ENCODE peak calls at places on chromosome X, in six cellular contexts. A is cardiac muscle cell, W is right lobe of liver, L is endodermal cell, V is AG04450, E is tibial nerve. H is an unnamed sample. For H3K9me3, the result is how much of the 10 kb centered on the place peaks cover.

GRCh38 chrX:11540532-11541377 is 125.0 kb downstream of the ARHGAP6 start:
- DNase-seq in A (peak), W (no peak), L (peak), V (no peak), E (no peak), H (no peak)

GRCh38 chrX:56726609-56727008 is 2.4 kb upstream of the NBDY start:
- DNase-seq in A (peak), W (no peak), L (no peak), V (peak), E (no peak), H (peak)

GRCh38 chrX:4091046-4091760 is 377.8 kb upstream of the PRKX start:
- DNase-seq in A (no peak), W (no peak), L (no peak), V (no peak), E (no peak), H (no peak)

GRCh38 chrX:140087865-140088264 is 122.5 kb upstream of the CXorf66 start:
- DNase-seq in A (no peak), W (no peak), L (peak), V (no peak), E (no peak), H (no peak)

GRCh38 chrX:95346854-95347253 is 1337.8 kb upstream of the DIAPH2 start:
- DNase-seq in A (no peak), W (no peak), L (no peak), V (no peak), E (no peak), H (no peak)

GRCh38 chrX:119468186-119468929 is at the start of gene SLC25A5:
- DNase-seq in A (peak), W (peak), L (peak), V (no peak), E (peak), H (peak)

GRCh38 chrX:44036336-44036735 is 63.1 kb upstream of the NDP start:
- DNase-seq in A (peak), W (no peak), L (no peak), V (peak), E (no peak), H (no peak)

GRCh38 chrX:149629730-149630387 is 1.7 kb downstream of the TMEM185A start:
- DNase-seq in A (no peak), W (no peak), L (no peak), V (no peak), E (no peak), H (no peak)

GRCh38 chrX:3526084-3526483 is 179.6 kb upstream of the MXRA5 start:
- DNase-seq in A (peak), W (no peak), L (no peak), V (no peak), E (no peak), H (no peak)

GRCh38 chrX:17931855-17932254 is 70.8 kb upstream of the RAI2 start:
- DNase-seq in A (no peak), W (no peak), L (peak), V (no peak), E (no peak), H (no peak)

GRCh38 chrX:79325263-79325958 is 41.7 kb downstream of the ITM2A start:
- DNase-seq in A (no peak), W (no peak), L (peak), V (no peak), E (no peak), H (peak)

GRCh38 chrX:68828740-68829593 is at the start of gene EFNB1:
- DNase-seq in A (peak), W (peak), L (peak), V (peak), E (peak), H (peak)

GRCh38 chrX:2550288-2551020 is 49.7 kb upstream of the DHRSX start:
- DNase-seq in A (no peak), W (no peak), L (no peak), V (no peak), E (no peak), H (no peak)

GRCh38 chrX:72297953-72298730 is 7.6 kb downstream of the CITED1 start:
- DNase-seq in A (peak), W (no peak), L (peak), V (no peak), E (no peak), H (no peak)

GRCh38 chrX:21883258-21883657 is 27.5 kb downstream of the YY2 start:
- DNase-seq in A (peak), W (peak), L (no peak), V (no peak), E (no peak), H (no peak)

GRCh38 chrX:111123125-111123524 is 27.1 kb downstream of the PAK3 start:
- DNase-seq in A (no peak), W (no peak), L (no peak), V (no peak), E (no peak), H (no peak)

GRCh38 chrX:23898412-23898959 is 9.3 kb downstream of the APOO start:
- DNase-seq in A (peak), W (no peak), L (no peak), V (no peak), E (no peak), H (no peak)

GRCh38 chrX:48632207-48632606 is 34.9 kb downstream of the WDR13 start:
- DNase-seq in A (no peak), W (no peak), L (no peak), V (no peak), E (no peak), H (no peak)

GRCh38 chrX:17020828-17021821 is 74.7 kb downstream of the REPS2 start:
- DNase-seq in A (no peak), W (no peak), L (no peak), V (no peak), E (no peak), H (no peak)

GRCh38 chrX:153765138-153766079 is 1.4 kb downstream of the PLXNB3 start:
- DNase-seq in A (peak), W (peak), L (peak), V (no peak), E (no peak), H (no peak)

GRCh38 chrX:67587946-67588624 is 44.3 kb downstream of the AR start:
- DNase-seq in A (no peak), W (no peak), L (no peak), V (no peak), E (no peak), H (no peak)

GRCh38 chrX:20414066-20414465 is 147.4 kb upstream of the RPS6KA3 start:
- DNase-seq in A (no peak), W (no peak), L (no peak), V (no peak), E (no peak), H (no peak)

GRCh38 chrX:107742754-107743191 is 32.8 kb downstream of the TSC22D3 start:
- DNase-seq in A (no peak), W (peak), L (peak), V (no peak), E (no peak), H (no peak)

GRCh38 chrX:17377047-17377692 is 2.2 kb downstream of the NHS start:
- DNase-seq in A (peak), W (no peak), L (peak), V (no peak), E (peak), H (no peak)

GRCh38 chrX:72396117-72396516 is 90.4 kb upstream of the CITED1 start:
- DNase-seq in A (peak), W (no peak), L (no peak), V (no peak), E (no peak), H (no peak)

GRCh38 chrX:20271186-20271585 is 4.5 kb upstream of the RPS6KA3 start:
- DNase-seq in A (no peak), W (no peak), L (no peak), V (no peak), E (no peak), H (no peak)

GRCh38 chrX:126167560-126167959 is 1.5 kb upstream of the DCAF12L2 start:
- DNase-seq in A (no peak), W (no peak), L (no peak), V (no peak), E (no peak), H (no peak)

GRCh38 chrX:3440981-3441380 is 94.5 kb upstream of the MXRA5 start:
- DNase-seq in A (no peak), W (no peak), L (no peak), V (no peak), E (no peak), H (no peak)

GRCh38 chrX:45515262-45516215 is 314.9 kb upstream of the DIPK2B start:
- DNase-seq in A (peak), W (peak), L (peak), V (peak), E (peak), H (peak)

GRCh38 chrX:119374736-119375135 is 24.4 kb upstream of the SLC25A43 start:
- DNase-seq in A (no peak), W (no peak), L (no peak), V (no peak), E (no peak), H (no peak)

GRCh38 chrX:50407976-50408375 is 62.6 kb downstream of the DGKK start:
- DNase-seq in A (no peak), W (no peak), L (peak), V (no peak), E (no peak), H (no peak)
- H3K9me3 ChIP-seq in A (under half), W (under half), L (under half), V (under half), E (under half), H (under half)

GRCh38 chrX:66504481-66504880 is 134.4 kb downstream of the EDA2R start:
- DNase-seq in A (no peak), W (no peak), L (no peak), V (no peak), E (no peak), H (no peak)

GRCh38 chrX:66498672-66499296 is 140.1 kb downstream of the EDA2R start:
- DNase-seq in A (no peak), W (no peak), L (no peak), V (no peak), E (no peak), H (no peak)
- H3K9me3 ChIP-seq in A (under half), W (under half), L (under half), V (under half), E (under half), H (under half)

GRCh38 chrX:65148232-65148631 is 172.0 kb upstream of the ZC4H2 start:
- DNase-seq in A (no peak), W (no peak), L (no peak), V (no peak), E (no peak), H (no peak)
- H3K9me3 ChIP-seq in A (under half), W (under half), L (under half), V (under half), E (under half), H (under half)

DNA sequence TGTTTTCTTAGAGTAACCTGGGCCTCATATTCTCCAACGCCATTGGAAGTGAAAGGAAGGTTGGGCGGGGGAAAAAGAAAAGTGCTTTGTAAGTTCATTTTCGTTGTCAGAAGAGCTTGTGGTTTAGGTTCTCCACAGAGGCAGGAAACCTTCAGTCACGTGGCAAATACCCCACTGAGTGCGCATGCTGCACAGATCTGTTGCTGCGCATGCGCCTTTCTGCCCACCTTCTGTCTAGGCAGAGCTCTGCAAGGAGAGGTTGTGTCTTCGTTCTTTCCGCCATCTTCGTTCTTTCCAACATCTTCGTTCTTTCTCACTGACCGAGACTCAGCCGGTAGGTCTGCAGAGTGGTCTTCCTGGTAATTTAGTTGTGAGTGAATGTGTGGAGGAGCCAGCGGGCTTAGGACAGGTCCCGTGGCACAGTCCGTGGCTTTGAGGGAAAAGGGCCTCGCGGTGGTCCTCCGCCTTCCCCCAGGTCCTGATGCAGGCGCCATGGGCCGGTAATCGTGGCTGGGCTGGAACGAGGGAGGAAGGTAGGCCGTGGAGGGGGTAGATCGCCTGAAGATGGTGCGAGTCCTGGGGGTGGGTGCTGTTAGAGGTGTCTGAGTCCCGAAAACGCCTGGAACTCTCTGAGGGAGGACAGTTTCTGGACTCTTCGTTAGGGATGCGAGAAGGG is at the start of gene PAGE5:
- DNase-seq in A (no peak), W (no peak), L (no peak), V (no peak), E (no peak), H (no peak)
- H3K9me3 ChIP-seq in A (under half), W (under half), L (under half), V (under half), E (under half), H (under half)

GRCh38 chrX:70444326-70445196 is at the start of gene DLG3:
- DNase-seq in A (peak), W (no peak), L (peak), V (no peak), E (no peak), H (no peak)
- H3K9me3 ChIP-seq in A (under half), W (under half), L (under half), V (under half), E (under half), H (under half)

GRCh38 chrX:100083146-100083715 is 326.8 kb downstream of the PCDH19 start:
- DNase-seq in A (no peak), W (no peak), L (no peak), V (no peak), E (no peak), H (no peak)
- H3K9me3 ChIP-seq in A (under half), W (under half), L (under half), V (under half), E (under half), H (under half)

GRCh38 chrX:15834051-15834450 is 20.6 kb downstream of the AP1S2 start:
- DNase-seq in A (no peak), W (no peak), L (no peak), V (no peak), E (no peak), H (no peak)
- H3K9me3 ChIP-seq in A (under half), W (under half), L (under half), V (under half), E (under half), H (under half)

GRCh38 chrX:135287266-135287823 is 21.9 kb upstream of the ETDC start:
- DNase-seq in A (no peak), W (no peak), L (no peak), V (no peak), E (no peak), H (no peak)
- H3K9me3 ChIP-seq in A (under half), W (under half), L (under half), V (under half), E (under half), H (under half)